ENCODE peak calls at places on chromosomes 13 and 19, in seven cellular contexts. V, B, K, Q, D, Z and P are unnamed samples.

GRCh38 chr19:18843960-18844359 is 12.2 kb downstream of the UPF1 start:
- DNase-seq in D (no peak), Q (no peak), K (no peak), B (no peak), V (no peak), Z (no peak), P (no peak)

GRCh38 chr13:65940720-65941119 is 1289.4 kb downstream of the PCDH9 start:
- DNase-seq in V (no peak), Q (no peak), Z (no peak), B (no peak), K (no peak), D (no peak), P (no peak)

GRCh38 chr13:40394304-40394983 is 272.0 kb downstream of the FOXO1 start:
- DNase-seq in B (no peak), Z (no peak), V (peak; percentile 29), D (peak; percentile 44), Q (no peak), K (no peak), P (no peak)

GRCh38 chr13:109606404-109607028 is 179.9 kb downstream of the IRS2 start:
- DNase-seq in K (no peak), B (no peak), Z (no peak), Q (no peak), D (no peak), V (no peak), P (no peak)

GRCh38 chr13:34361528-34361927 is 543.6 kb downstream of the RFC3 start:
- DNase-seq in K (no peak), Z (no peak), B (peak; percentile 13), D (peak; percentile 35), V (peak; percentile 62), Q (no peak), P (no peak)

GRCh38 chr13:41916173-41916954 is 44.5 kb downstream of the VWA8 start:
- DNase-seq in V (peak; percentile 82), Z (peak; percentile 89), D (peak; percentile 84), B (peak; percentile 33), K (no peak), Q (peak; percentile 93), P (no peak)

GRCh38 chr13:94859812-94860210 is 147.5 kb upstream of the SOX21 start:
- DNase-seq in B (no peak), Z (no peak), V (no peak), D (no peak), Q (no peak), K (no peak), P (no peak)

GRCh38 chr13:110012102-110012739 is 225.8 kb upstream of the IRS2 start:
- DNase-seq in B (peak; percentile 31), D (peak; percentile 91), Q (peak; percentile 17), V (peak; percentile 89), K (peak; percentile 60), Z (no peak), P (no peak)

GRCh38 chr19:39405930-39406655 is 554 bp upstream of the ZFP36 start:
- DNase-seq in B (no peak), D (peak; percentile 67), K (no peak), Z (no peak), Q (peak; percentile 86), V (no peak), P (no peak)

GRCh38 chr19:5447700-5448311 is 7.4 kb upstream of the ZNRF4 start:
- DNase-seq in B (no peak), K (no peak), V (no peak), Q (peak; percentile 56), D (peak; percentile 52), Z (no peak), P (no peak)

GRCh38 chr13:114025432-114026127 is 51.7 kb upstream of the C13orf46 start:
- DNase-seq in V (no peak), K (no peak), Z (no peak), Q (no peak), B (no peak), D (no peak), P (peak; percentile 38)

GRCh38 chr13:100399455-100399854 is 189.1 kb downstream of the GGACT start:
- DNase-seq in B (no peak), V (no peak), Q (no peak), K (no peak), D (no peak), Z (no peak), P (no peak)

DNA sequence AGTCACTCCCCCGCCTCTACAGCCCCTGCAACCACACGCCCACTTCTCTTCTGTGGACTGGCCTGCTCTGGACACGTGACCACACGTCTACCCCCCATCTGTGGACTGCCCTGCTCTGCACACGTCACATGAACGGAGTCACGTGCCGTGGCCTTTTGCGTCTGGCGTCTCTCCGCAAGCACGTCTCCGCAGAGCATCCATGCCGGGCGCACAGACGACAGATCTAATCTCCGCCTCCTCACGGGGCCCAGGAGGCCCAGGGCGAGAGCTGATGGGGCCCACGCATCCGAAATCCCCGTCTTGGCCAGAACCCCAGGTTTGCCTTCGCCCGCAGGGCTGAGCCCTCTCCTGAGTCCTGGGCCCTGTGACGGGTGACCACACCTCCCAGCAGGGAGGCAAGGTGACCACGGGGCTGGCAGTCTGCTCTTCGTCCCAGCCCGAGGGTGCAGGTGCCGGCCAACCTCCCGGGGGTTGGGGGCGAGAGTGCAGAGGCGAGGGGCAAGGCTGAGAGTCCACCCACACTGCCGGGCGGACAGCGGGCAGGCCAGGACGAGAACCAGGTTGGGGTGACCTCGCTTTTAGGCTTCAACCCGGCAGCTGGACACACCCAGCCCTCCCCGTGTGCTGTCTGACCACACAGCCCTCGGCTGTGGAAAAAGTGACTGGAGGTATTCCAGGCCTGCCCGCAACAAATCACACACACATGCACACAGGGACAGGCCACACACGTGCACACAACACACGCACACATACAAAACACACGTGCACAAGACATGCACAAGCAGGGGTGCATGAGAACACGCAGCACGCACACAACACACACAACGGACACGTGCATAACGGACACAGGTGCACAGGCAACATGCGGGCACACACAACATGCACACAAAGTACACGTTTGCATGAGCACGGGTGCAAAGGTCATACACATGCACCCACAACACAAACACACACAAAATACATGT is 3.9 kb downstream of the SBNO2 start:
- DNase-seq in D (peak; percentile 65), K (no peak), B (no peak), Z (no peak), V (peak; percentile 79), Q (no peak), P (no peak)
- H3K79me2 ChIP-seq in D (peaks cover 89% of the 10 kb centered on the region), K (peaks cover 87% of the 10 kb centered on the region), B (peaks cover 79% of the 10 kb centered on the region), Z (peaks cover 53% of the 10 kb centered on the region), V (peaks cover 89% of the 10 kb centered on the region), Q (peaks cover 65% of the 10 kb centered on the region), P (peaks cover 62% of the 10 kb centered on the region)

GRCh38 chr13:73416093-73416492 is 357.3 kb downstream of the KLF5 start:
- DNase-seq in B (no peak), Z (no peak), D (no peak), V (no peak), Q (no peak), K (no peak), P (peak; percentile 30)
- H2AFZ ChIP-seq in B (no peak overlapping the region), Z (no peak overlapping the region), D (no peak overlapping the region), V (peak overlapping the region; percentile 79), Q (no peak overlapping the region), K (peak overlapping the region; percentile 24), P (no peak overlapping the region)

DNA sequence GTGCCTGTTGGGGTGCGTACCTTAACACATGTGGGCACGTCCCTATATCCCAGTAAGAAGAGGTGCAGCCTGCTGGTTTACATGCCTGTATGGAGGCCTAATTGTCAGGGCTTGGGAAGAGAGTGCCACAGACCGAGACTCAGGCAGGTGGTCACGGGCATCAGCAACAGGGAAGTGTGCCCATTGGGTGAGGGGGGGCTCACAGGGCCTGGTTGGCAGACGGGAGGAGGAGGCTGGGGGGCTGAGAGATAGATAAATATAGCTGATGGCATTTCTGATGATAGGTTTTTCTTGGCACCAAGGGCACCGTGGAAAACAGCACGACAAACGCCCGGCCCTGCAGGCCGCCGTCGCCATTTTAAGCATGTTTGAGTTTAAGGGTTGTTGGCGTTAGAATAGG is 37.6 kb downstream of the NFIX start:
- DNase-seq in K (no peak), Z (no peak), V (no peak), D (no peak), B (no peak), Q (no peak), P (no peak)
- H3K4me1 ChIP-seq in K (peaks cover 69% of the 10 kb centered on the region), Z (no peaks in the 10 kb centered on the region), V (peaks cover 93% of the 10 kb centered on the region), D (peaks cover 97% of the 10 kb centered on the region), B (peaks cover 18% of the 10 kb centered on the region), Q (peaks cover 6% of the 10 kb centered on the region), P (peaks cover 15% of the 10 kb centered on the region)

DNA sequence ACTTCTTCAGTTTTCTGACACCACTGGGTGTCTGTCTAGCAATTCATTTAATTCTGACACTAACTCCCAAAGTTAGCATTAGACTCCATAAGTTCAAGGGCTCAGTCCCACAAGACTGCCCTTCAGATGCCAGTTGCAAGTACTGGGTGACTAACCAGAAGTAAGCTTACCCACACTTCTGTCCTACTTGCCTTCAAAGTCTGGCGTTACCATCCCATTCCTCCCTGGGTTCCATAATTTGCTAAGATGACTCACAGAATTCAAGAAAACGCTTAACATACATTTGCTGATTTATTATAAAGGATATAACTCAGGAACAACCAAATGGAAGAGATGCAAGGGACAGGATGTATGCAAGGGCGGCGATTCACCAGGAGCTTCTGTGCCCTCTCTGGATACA is 45.5 kb upstream of the NPAS1 start:
- DNase-seq in K (no peak), Z (no peak), D (no peak), B (no peak), V (no peak), Q (no peak), P (no peak)
- H3K79me2 ChIP-seq in K (peaks cover 23% of the 10 kb centered on the region), Z (no peaks in the 10 kb centered on the region), D (peaks cover 68% of the 10 kb centered on the region), B (peaks cover 65% of the 10 kb centered on the region), V (peaks cover 28% of the 10 kb centered on the region), Q (peaks cover 51% of the 10 kb centered on the region), P (peaks cover 31% of the 10 kb centered on the region)

DNA sequence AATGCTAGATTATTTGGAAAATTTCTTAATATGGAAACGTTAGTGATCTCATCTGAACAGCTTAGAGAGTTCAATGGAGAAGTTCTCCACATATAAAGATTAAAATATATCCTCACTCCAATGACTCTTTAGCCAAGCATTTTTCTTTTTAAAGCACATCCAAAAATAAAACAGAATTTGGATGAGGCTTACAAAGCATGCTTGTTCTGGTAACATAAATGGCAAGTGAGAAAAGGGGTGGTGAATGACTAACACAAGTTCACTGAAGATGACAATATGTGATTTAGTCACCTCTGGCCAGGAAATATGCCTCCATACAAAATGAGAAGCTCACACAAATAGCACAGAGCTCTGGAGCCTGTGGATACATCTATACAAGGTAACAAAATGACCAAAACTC is 253.0 kb downstream of the PCDH20 start:
- DNase-seq in V (no peak), Q (no peak), B (no peak), D (no peak), Z (no peak), K (no peak), P (no peak)
- H2AFZ ChIP-seq in V (no peak overlapping the region), Q (no peak overlapping the region), B (no peak overlapping the region), D (no peak overlapping the region), Z (no peak overlapping the region), K (no peak overlapping the region), P (no peak overlapping the region)